ENCODE peak calls at places on chromosomes 1 and 21, in six cellular contexts. D is B cell, X is lower lobe of right lung, O is H4, C is type B pancreatic cell, Y is NCI-H1105. L is an unnamed sample.

GRCh38 chr1:170893655-170894297 is 41.6 kb upstream of the MROH9 start:
- DNase-seq in Y (no peak), X (no peak), D (no peak), C (no peak), O (no peak), L (no peak)

GRCh38 chr21:39066829-39067785 is 116.1 kb downstream of the PSMG1 start:
- DNase-seq in O (no peak), C (no peak), D (no peak), Y (no peak), X (no peak), L (no peak)

GRCh38 chr1:37243368-37244082 is 209.2 kb upstream of the GRIK3 start:
- DNase-seq in O (no peak), D (no peak), C (no peak), Y (no peak), X (no peak), L (no peak)

GRCh38 chr1:61157420-61157987 is 75.1 kb downstream of the NFIA start:
- DNase-seq in C (no peak), O (peak; percentile 87), X (no peak), Y (no peak), D (no peak), L (no peak)

GRCh38 chr1:210394281-210394798 is 65.6 kb downstream of the HHAT start:
- DNase-seq in C (no peak), O (no peak), Y (no peak), X (no peak), D (no peak), L (no peak)

GRCh38 chr1:182229907-182230522 is 161.6 kb downstream of the GLUL start:
- DNase-seq in C (no peak), D (no peak), Y (peak; percentile 71), X (no peak), O (peak; percentile 42), L (no peak)

GRCh38 chr1:8092603-8093141 is 66.6 kb upstream of the ERRFI1 start:
- DNase-seq in C (no peak), X (no peak), Y (no peak), O (no peak), D (no peak), L (no peak)

GRCh38 chr1:209808059-209808494 is 2.1 kb upstream of the IRF6 start:
- DNase-seq in Y (peak; percentile 44), D (no peak), O (peak; percentile 77), X (peak; percentile 38), C (no peak), L (no peak)

GRCh38 chr1:12464028-12464427 is 154.0 kb downstream of the DHRS3 start:
- DNase-seq in O (no peak), C (no peak), X (no peak), D (no peak), Y (no peak), L (no peak)

GRCh38 chr1:176058686-176059085 is 148.4 kb downstream of the COP1 start:
- DNase-seq in Y (no peak), O (no peak), X (no peak), D (no peak), C (no peak), L (no peak)

GRCh38 chr1:58942759-58943191 is 158.9 kb upstream of the JUN start:
- DNase-seq in X (no peak), O (no peak), Y (no peak), C (no peak), D (no peak), L (no peak)

GRCh38 chr21:45768011-45768740 is 124.7 kb downstream of the PCBP3 start:
- DNase-seq in X (no peak), O (no peak), D (no peak), C (no peak), Y (no peak), L (peak; percentile 74)

GRCh38 chr1:188706742-188707141 is 1770.9 kb downstream of the BRINP3 start:
- DNase-seq in C (no peak), X (no peak), O (peak; percentile 94), Y (no peak), D (no peak), L (no peak)

GRCh38 chr1:187244623-187245022 is 415.9 kb downstream of the PLA2G4A start:
- DNase-seq in D (no peak), Y (peak; percentile 71), C (no peak), X (no peak), O (no peak), L (no peak)

GRCh38 chr1:224509881-224510280 is 75.3 kb upstream of the WDR26 start:
- DNase-seq in X (no peak), O (no peak), D (no peak), C (no peak), Y (no peak), L (no peak)

GRCh38 chr1:39940253-39940652 is 14.7 kb upstream of the MFSD2A start:
- DNase-seq in X (peak; percentile 62), C (no peak), Y (no peak), D (no peak), O (no peak), L (peak; percentile 27)

GRCh38 chr1:236689713-236690569 is 3.6 kb downstream of the ACTN2 start:
- DNase-seq in C (no peak), O (no peak), D (no peak), X (no peak), Y (no peak), L (no peak)

GRCh38 chr1:61080408-61081134 is 1.8 kb upstream of the NFIA start:
- DNase-seq in C (no peak), Y (no peak), O (no peak), X (no peak), D (no peak), L (no peak)

GRCh38 chr1:111198836-111199235 is 1.6 kb downstream of the DENND2D start:
- DNase-seq in C (no peak), D (no peak), Y (no peak), X (no peak), O (no peak), L (no peak)

GRCh38 chr1:163163861-163164582 is 38.7 kb downstream of the RGS5 start:
- DNase-seq in D (no peak), C (no peak), X (no peak), Y (no peak), O (peak; percentile 15), L (no peak)

GRCh38 chr1:6961905-6962304 is 176.7 kb downstream of the CAMTA1 start:
- DNase-seq in D (no peak), O (no peak), X (no peak), Y (no peak), C (no peak), L (no peak)

GRCh38 chr1:52814465-52814864 is 28.1 kb upstream of the ZYG11A start:
- DNase-seq in O (no peak), C (no peak), Y (no peak), X (no peak), D (no peak), L (no peak)

GRCh38 chr21:26850116-26850643 is 5.0 kb upstream of the ADAMTS1 start:
- DNase-seq in O (peak; percentile 31), Y (no peak), D (no peak), C (no peak), X (no peak), L (no peak)

GRCh38 chr1:163799190-163799805 is 477.5 kb downstream of the NUF2 start:
- DNase-seq in X (no peak), Y (peak; percentile 13), O (no peak), D (no peak), C (no peak), L (no peak)

GRCh38 chr21:32206631-32207030 is 72.2 kb downstream of the MIS18A start:
- DNase-seq in O (no peak), D (no peak), C (peak; percentile 32), X (no peak), Y (no peak), L (no peak)

GRCh38 chr1:94729287-94729686 is 90.9 kb upstream of the SLC44A3 start:
- DNase-seq in Y (no peak), X (no peak), C (no peak), D (no peak), O (peak; percentile 55), L (no peak)

GRCh38 chr1:105260018-105260417 is 1510.3 kb downstream of the AMY1C start:
- DNase-seq in O (no peak), Y (peak; percentile 36), D (no peak), X (no peak), C (no peak), L (no peak)

GRCh38 chr1:43453442-43454269 is at the start of gene HYI:
- DNase-seq in D (peak; percentile 76), X (peak; percentile 92), Y (peak; percentile 90), O (peak; percentile 94), C (peak; percentile 83), L (peak; percentile 96)

GRCh38 chr1:84122780-84123382 is 21.2 kb upstream of the PRKACB start:
- DNase-seq in O (peak; percentile 12), D (no peak), C (no peak), X (no peak), Y (peak; percentile 27), L (peak; percentile 26)

GRCh38 chr1:74971982-74972381 is 162.2 kb upstream of the LHX8 start:
- DNase-seq in Y (no peak), X (no peak), O (no peak), D (no peak), C (no peak), L (no peak)

GRCh38 chr1:52423771-52424170 is 19.4 kb downstream of the PRPF38A start:
- DNase-seq in C (no peak), D (no peak), O (no peak), X (no peak), Y (no peak), L (no peak)

GRCh38 chr1:25011966-25012625 is 82.0 kb upstream of the RUNX3 start:
- DNase-seq in C (no peak), D (no peak), O (no peak), X (no peak), Y (no peak), L (no peak)